ENCODE peak calls at places on chromosomes 16 and 17, in ten cellular contexts. G is OCI-LY7, T is pancreas, U is mammary epithelial cell, N is HFF-Myc, B is epithelial cell of esophagus, O is A549, C is Panc1, W is foreskin fibroblast, K is stomach. X is an unnamed sample.

GRCh38 chr17:8359769-8360168 is 16.7 kb downstream of the KRABD2 start:
- DNase-seq in G (no peak), T (no peak), U (peak), N (peak), B (peak), O (no peak), C (no peak), W (peak), K (no peak), X (no peak)

GRCh38 chr17:51004249-51004648 is 116.4 kb downstream of the SPAG9 start:
- DNase-seq in G (no peak), T (no peak), U (no peak), N (no peak), B (no peak), O (no peak), C (no peak), W (no peak), K (no peak), X (no peak)

GRCh38 chr16:48503779-48504178 is 106.2 kb downstream of the N4BP1 start:
- DNase-seq in G (no peak), T (no peak), U (no peak), N (peak), B (no peak), O (no peak), C (no peak), W (peak), K (no peak), X (no peak)

GRCh38 chr16:85130707-85131028 is 18.4 kb upstream of the CIBAR2 start:
- DNase-seq in G (no peak), T (no peak), U (no peak), N (no peak), B (no peak), O (no peak), C (no peak), W (no peak), K (no peak), X (no peak)

GRCh38 chr17:50177983-50178834 is 12.4 kb downstream of the SGCA start:
- DNase-seq in G (peak), T (peak), U (peak), N (peak), B (peak), O (peak), C (peak), W (peak), K (peak), X (peak)

GRCh38 chr17:3003401-3004149 is 59.8 kb downstream of the OR1D5 start:
- DNase-seq in G (peak), T (peak), U (no peak), N (no peak), B (no peak), O (no peak), C (no peak), W (no peak), K (peak), X (no peak)

GRCh38 chr17:82668631-82669099 is 20.4 kb upstream of the WDR45B start:
- DNase-seq in G (peak), T (peak), U (peak), N (no peak), B (peak), O (peak), C (no peak), W (peak), K (peak), X (no peak)

GRCh38 chr17:9291912-9292562 is 270.7 kb downstream of the NTN1 start:
- DNase-seq in G (peak), T (no peak), U (no peak), N (no peak), B (peak), O (peak), C (peak), W (peak), K (peak), X (no peak)

GRCh38 chr16:11797957-11798299 is 870 bp upstream of the ZC3H7A start:
- DNase-seq in G (peak), T (peak), U (no peak), N (no peak), B (no peak), O (peak), C (no peak), W (peak), K (no peak), X (no peak)

GRCh38 chr17:76432712-76433336 is 20.1 kb downstream of the UBE2O start:
- DNase-seq in G (peak), T (no peak), U (no peak), N (peak), B (peak), O (no peak), C (no peak), W (peak), K (no peak), X (no peak)

GRCh38 chr16:8660841-8661301 is 13.5 kb upstream of the ABAT start:
- DNase-seq in G (peak), T (peak), U (peak), N (peak), B (peak), O (peak), C (peak), W (peak), K (peak), X (peak)

GRCh38 chr16:52549011-52549692 is 2.2 kb upstream of the TOX3 start:
- DNase-seq in G (no peak), T (no peak), U (no peak), N (no peak), B (no peak), O (no peak), C (no peak), W (peak), K (no peak), X (no peak)
- H3K4me3 ChIP-seq in G (no peak), T (no peak), U (no peak), N (no peak), B (no peak), O (no peak), C (no peak), W (no peak), K (no peak), X (no peak)

GRCh38 chr17:6393368-6393952 is 41.5 kb downstream of the AIPL1 start:
- DNase-seq in G (no peak), T (no peak), U (no peak), N (no peak), B (no peak), O (no peak), C (no peak), W (no peak), K (no peak), X (no peak)

GRCh38 chr17:6402258-6402657 is 32.7 kb downstream of the AIPL1 start:
- DNase-seq in G (no peak), T (no peak), U (no peak), N (no peak), B (no peak), O (no peak), C (no peak), W (peak), K (no peak), X (no peak)

GRCh38 chr17:6394055-6394454 is 40.9 kb downstream of the AIPL1 start:
- DNase-seq in G (no peak), T (no peak), U (no peak), N (no peak), B (no peak), O (no peak), C (no peak), W (no peak), K (no peak), X (no peak)

GRCh38 chr17:6398955-6399354 is 36.0 kb downstream of the AIPL1 start:
- DNase-seq in G (no peak), T (no peak), U (no peak), N (no peak), B (no peak), O (no peak), C (no peak), W (no peak), K (no peak), X (no peak)
- TF ChIP-seq CTCF in G (no peak), T (no peak), U (no peak), N (no peak), B (no peak), O (no peak), C (no peak), W (no peak), K (no peak), X (no peak)

GRCh38 chr16:3876695-3877094 is 3.8 kb downstream of the CREBBP start:
- DNase-seq in G (no peak), T (no peak), U (no peak), N (no peak), B (peak), O (no peak), C (no peak), W (peak), K (no peak), X (no peak)
- H3K4me3 ChIP-seq in G (no peak), T (no peak), U (no peak), N (peak), B (no peak), O (no peak), C (no peak), W (peak), K (no peak), X (no peak)

GRCh38 chr16:79758615-79759346 is 158.2 kb upstream of the MAF start:
- DNase-seq in G (no peak), T (no peak), U (peak), N (no peak), B (peak), O (peak), C (no peak), W (peak), K (no peak), X (no peak)

GRCh38 chr16:79756571-79756970 is 156.0 kb upstream of the MAF start:
- DNase-seq in G (no peak), T (no peak), U (peak), N (no peak), B (peak), O (no peak), C (no peak), W (no peak), K (no peak), X (no peak)

GRCh38 chr16:79754081-79754872 is 153.7 kb upstream of the MAF start:
- DNase-seq in G (no peak), T (no peak), U (no peak), N (no peak), B (no peak), O (no peak), C (no peak), W (no peak), K (no peak), X (no peak)

GRCh38 chr16:79757968-79758367 is 157.4 kb upstream of the MAF start:
- DNase-seq in G (no peak), T (no peak), U (no peak), N (no peak), B (no peak), O (no peak), C (no peak), W (no peak), K (no peak), X (no peak)

DNA sequence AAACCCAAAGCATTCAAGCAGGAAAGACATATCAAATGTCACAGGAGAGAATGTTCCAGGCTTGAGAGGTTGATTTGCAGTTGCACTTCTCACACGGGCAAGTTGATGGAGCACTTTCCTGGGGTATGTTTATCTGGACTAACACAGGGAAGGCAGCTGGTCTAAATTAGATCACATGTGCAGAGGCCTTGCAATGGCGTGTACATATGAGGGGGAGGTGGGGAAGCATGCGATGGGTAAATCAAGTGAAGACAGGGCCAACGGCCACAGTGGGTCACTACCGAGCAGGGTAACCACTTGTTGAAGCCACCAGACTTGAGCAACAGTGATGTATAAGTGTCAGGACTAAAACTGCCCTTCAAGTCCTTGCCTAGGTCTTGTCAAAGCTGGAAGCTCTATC is 156.6 kb upstream of the MAF start:
- DNase-seq in G (no peak), T (no peak), U (no peak), N (no peak), B (no peak), O (no peak), C (no peak), W (no peak), K (no peak), X (no peak)
- TF ChIP-seq CTCF in G (no peak), T (no peak), U (no peak), N (no peak), B (no peak), O (no peak), C (no peak), W (no peak), K (no peak), X (no peak)